ENCODE peak calls at places on chromosomes 11 and 22, in ten cellular contexts. P, N, C, U, I, M, B, R, O and S are unnamed samples.

GRCh38 chr11:125228425-125228824 is 63.9 kb downstream of the PKNOX2 start:
- DNase-seq in P (no peak), N (no peak), C (no peak), U (no peak), I (no peak), M (no peak), B (no peak), R (no peak), O (no peak), S (no peak)

GRCh38 chr11:44943118-44943517 is 7.6 kb downstream of the TP53I11 start:
- DNase-seq in P (no peak), N (no peak), C (peak; percentile 83), U (no peak), I (no peak), M (no peak), B (no peak), R (no peak), O (no peak), S (no peak)

GRCh38 chr11:17547051-17547577 is at the start of gene OTOG:
- DNase-seq in P (no peak), N (no peak), C (no peak), U (no peak), I (peak; percentile 86), M (peak; percentile 63), B (no peak), R (no peak), O (no peak), S (no peak)

GRCh38 chr11:115678942-115679341 is 174.7 kb upstream of the CADM1 start:
- DNase-seq in P (no peak), N (peak; percentile 52), C (no peak), U (no peak), I (peak; percentile 67), M (no peak), B (peak; percentile 35), R (no peak), O (peak; percentile 9), S (no peak)

GRCh38 chr11:86676010-86676409 is 3.6 kb upstream of the ME3 start:
- DNase-seq in P (no peak), N (no peak), C (no peak), U (no peak), I (no peak), M (no peak), B (no peak), R (no peak), O (no peak), S (no peak)

GRCh38 chr11:4041731-4042391 is 52.7 kb upstream of the RRM1 start:
- DNase-seq in P (no peak), N (no peak), C (no peak), U (no peak), I (no peak), M (no peak), B (peak; percentile 26), R (no peak), O (no peak), S (no peak)

GRCh38 chr11:64186205-64187165 is 514 bp downstream of the STIP1 start:
- DNase-seq in P (peak; percentile 64), N (no peak), C (peak; percentile 40), U (no peak), I (peak; percentile 32), M (no peak), B (no peak), R (no peak), O (no peak), S (peak; percentile 55)

GRCh38 chr11:120235024-120235628 is 4.8 kb upstream of the POU2F3 start:
- DNase-seq in P (peak; percentile 60), N (peak; percentile 68), C (peak; percentile 66), U (peak; percentile 50), I (peak; percentile 86), M (peak; percentile 78), B (no peak), R (peak; percentile 13), O (peak; percentile 50), S (peak; percentile 56)

GRCh38 chr11:28673687-28674431 is 565.7 kb downstream of the METTL15 start:
- DNase-seq in P (no peak), N (no peak), C (no peak), U (no peak), I (no peak), M (no peak), B (no peak), R (no peak), O (no peak), S (peak; percentile 78)

GRCh38 chr22:20449819-20450550 is 12.4 kb upstream of the SCARF2 start:
- DNase-seq in P (no peak), N (no peak), C (no peak), U (no peak), I (no peak), M (no peak), B (no peak), R (no peak), O (no peak), S (no peak)

GRCh38 chr11:2445948-2446551 is 1.2 kb downstream of the KCNQ1 start:
- DNase-seq in P (peak; percentile 73), N (no peak), C (no peak), U (no peak), I (no peak), M (no peak), B (no peak), R (no peak), O (no peak), S (no peak)

GRCh38 chr22:47127441-47127871 is 365.0 kb downstream of the TBC1D22A start:
- DNase-seq in P (no peak), N (no peak), C (no peak), U (no peak), I (no peak), M (no peak), B (no peak), R (no peak), O (no peak), S (no peak)

GRCh38 chr11:120467627-120468026 is 43.9 kb upstream of the GRIK4 start:
- DNase-seq in P (no peak), N (peak; percentile 9), C (no peak), U (no peak), I (no peak), M (no peak), B (no peak), R (no peak), O (no peak), S (peak; percentile 20)

GRCh38 chr11:61023086-61024035 is 51.9 kb downstream of the CD6 start:
- DNase-seq in P (no peak), N (no peak), C (no peak), U (no peak), I (no peak), M (no peak), B (no peak), R (no peak), O (no peak), S (no peak)

GRCh38 chr11:82012276-82012675 is 721.4 kb downstream of the FAM181B start:
- DNase-seq in P (no peak), N (no peak), C (no peak), U (no peak), I (no peak), M (no peak), B (no peak), R (no peak), O (no peak), S (no peak)

GRCh38 chr11:88016392-88017020 is 158.7 kb downstream of the RAB38 start:
- DNase-seq in P (peak; percentile 87), N (peak; percentile 84), C (peak; percentile 77), U (peak; percentile 49), I (peak; percentile 75), M (peak; percentile 41), B (peak; percentile 27), R (no peak), O (peak; percentile 90), S (peak; percentile 84)
- H3K4me1 ChIP-seq in P (peaks cover 15% of the 10 kb centered on the region), N (no peaks in the 10 kb centered on the region), C (no peaks in the 10 kb centered on the region), U (no peaks in the 10 kb centered on the region), I (peaks cover 17% of the 10 kb centered on the region), M (no peaks in the 10 kb centered on the region), B (no peaks in the 10 kb centered on the region), R (no peaks in the 10 kb centered on the region), O (no peaks in the 10 kb centered on the region), S (no peaks in the 10 kb centered on the region)

DNA sequence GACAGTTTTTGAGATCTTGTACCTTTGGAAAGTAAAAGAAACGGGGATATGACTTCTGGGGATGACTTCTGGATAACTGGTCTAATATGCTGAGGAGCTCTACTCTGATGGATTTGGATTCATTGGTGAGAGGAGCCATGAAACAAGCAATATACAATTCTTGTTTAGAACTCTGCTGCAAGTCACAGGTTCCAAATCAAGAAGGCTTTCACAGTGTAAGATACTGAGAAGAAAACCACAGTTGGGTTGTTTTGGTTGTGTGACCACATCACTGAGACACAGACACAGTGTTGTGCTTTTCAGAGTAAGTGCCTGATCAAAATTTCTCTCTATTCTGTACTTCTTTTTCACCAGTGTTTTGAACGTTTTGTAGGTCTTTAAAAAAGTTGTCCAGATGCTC is 13.1 kb upstream of the UCP2 start:
- DNase-seq in P (no peak), N (no peak), C (peak; percentile 51), U (no peak), I (no peak), M (no peak), B (no peak), R (no peak), O (no peak), S (no peak)
- H3K4me1 ChIP-seq in P (no peaks in the 10 kb centered on the region), N (no peaks in the 10 kb centered on the region), C (peaks cover 96% of the 10 kb centered on the region), U (no peaks in the 10 kb centered on the region), I (no peaks in the 10 kb centered on the region), M (peaks cover 2% of the 10 kb centered on the region), B (no peaks in the 10 kb centered on the region), R (peaks cover 70% of the 10 kb centered on the region), O (no peaks in the 10 kb centered on the region), S (no peaks in the 10 kb centered on the region)

GRCh38 chr22:23110190-23110921 is 31.4 kb downstream of the RSPH14 start:
- DNase-seq in P (no peak), N (no peak), C (peak; percentile 20), U (no peak), I (no peak), M (no peak), B (no peak), R (no peak), O (no peak), S (no peak)
- H3K4me1 ChIP-seq in P (peaks cover 4% of the 10 kb centered on the region), N (no peaks in the 10 kb centered on the region), C (peaks cover 18% of the 10 kb centered on the region), U (peaks cover 23% of the 10 kb centered on the region), I (no peaks in the 10 kb centered on the region), M (no peaks in the 10 kb centered on the region), B (no peaks in the 10 kb centered on the region), R (no peaks in the 10 kb centered on the region), O (no peaks in the 10 kb centered on the region), S (no peaks in the 10 kb centered on the region)

GRCh38 chr11:6599449-6599848 is 4.0 kb downstream of the RRP8 start:
- DNase-seq in P (no peak), N (no peak), C (no peak), U (no peak), I (no peak), M (no peak), B (no peak), R (no peak), O (no peak), S (no peak)

GRCh38 chr11:6596237-6596877 is 7.1 kb downstream of the RRP8 start:
- DNase-seq in P (no peak), N (no peak), C (no peak), U (no peak), I (no peak), M (no peak), B (no peak), R (no peak), O (no peak), S (no peak)

GRCh38 chr11:6599884-6600390 is 3.5 kb downstream of the RRP8 start:
- DNase-seq in P (no peak), N (no peak), C (no peak), U (no peak), I (no peak), M (no peak), B (no peak), R (no peak), O (no peak), S (no peak)

GRCh38 chr11:6601041-6601461 is 2.4 kb downstream of the RRP8 start:
- DNase-seq in P (no peak), N (no peak), C (no peak), U (peak; percentile 5), I (no peak), M (no peak), B (no peak), R (no peak), O (no peak), S (no peak)

GRCh38 chr11:6598555-6598954 is 4.9 kb downstream of the RRP8 start:
- DNase-seq in P (no peak), N (no peak), C (no peak), U (no peak), I (no peak), M (no peak), B (no peak), R (no peak), O (no peak), S (no peak)
- H3K4me1 ChIP-seq in P (peaks cover 22% of the 10 kb centered on the region), N (peaks cover 8% of the 10 kb centered on the region), C (peaks cover 11% of the 10 kb centered on the region), U (peaks cover 74% of the 10 kb centered on the region), I (peaks cover 14% of the 10 kb centered on the region), M (no peaks in the 10 kb centered on the region), B (peaks cover 13% of the 10 kb centered on the region), R (peaks cover 17% of the 10 kb centered on the region), O (peaks cover 4% of the 10 kb centered on the region), S (peaks cover 8% of the 10 kb centered on the region)